ENCODE peak calls at places on chromosomes 3 and 15, in seven cellular contexts. J is GM03348; G is effector CD4-positive, alpha-beta T cell; T is stimulated activated effector memory CD8-positive, alpha-beta T cell treated with anti-CD3 and anti-CD28 coated beads, Interleukin-12 subunit alpha, Interleukin-12 subunit beta, amount 100 ng/mL, for 72 hours; E is C1 segment of cervical spinal cord; H is ELF-1; R is spleen. W is an unnamed sample.

GRCh38 chr3:16132926-16133325 is 41.6 kb upstream of the GALNT15 start:
- DNase-seq in J (peak), G (no peak), T (no peak), E (no peak), H (no peak), R (no peak), W (no peak)

GRCh38 chr3:49745986-49746385 is 22.2 kb upstream of the GMPPB start:
- DNase-seq in J (no peak), G (no peak), T (no peak), E (no peak), H (no peak), R (no peak), W (no peak)

GRCh38 chr3:41073190-41073589 is 126.1 kb upstream of the CTNNB1 start:
- DNase-seq in J (no peak), G (no peak), T (no peak), E (no peak), H (no peak), R (no peak), W (no peak)

GRCh38 chr3:83523470-83524073 is 1435.2 kb upstream of the CADM2 start:
- DNase-seq in J (peak), G (no peak), T (no peak), E (no peak), H (peak), R (no peak), W (no peak)

GRCh38 chr15:88834211-88834812 is 31.1 kb downstream of the ACAN start:
- DNase-seq in J (peak), G (no peak), T (no peak), E (peak), H (peak), R (peak), W (peak)

GRCh38 chr3:49219132-49219531 is 47.7 kb downstream of the KLHDC8B start:
- DNase-seq in J (no peak), G (no peak), T (no peak), E (no peak), H (no peak), R (no peak), W (no peak)

GRCh38 chr15:73244333-73244732 is 124.4 kb downstream of the HCN4 start:
- DNase-seq in J (no peak), G (no peak), T (no peak), E (no peak), H (no peak), R (no peak), W (peak)

GRCh38 chr3:12869025-12869695 is 27.8 kb upstream of the RPL32 start:
- DNase-seq in J (peak), G (no peak), T (peak), E (no peak), H (peak), R (peak), W (peak)

GRCh38 chr3:127450331-127450730 is 140.2 kb downstream of the TPRA1 start:
- DNase-seq in J (no peak), G (no peak), T (no peak), E (no peak), H (no peak), R (peak), W (no peak)

GRCh38 chr15:39232512-39232911 is 348.4 kb upstream of the THBS1 start:
- DNase-seq in J (peak), G (no peak), T (no peak), E (no peak), H (peak), R (no peak), W (no peak)

GRCh38 chr3:29240248-29240647 is 40.6 kb upstream of the RBMS3 start:
- DNase-seq in J (peak), G (no peak), T (no peak), E (no peak), H (no peak), R (no peak), W (no peak)

GRCh38 chr3:50519471-50520089 is 16.1 kb upstream of the CACNA2D2 start:
- DNase-seq in J (peak), G (peak), T (peak), E (no peak), H (peak), R (peak), W (peak)

GRCh38 chr15:66735909-66736305 is 33.9 kb downstream of the SMAD6 start:
- DNase-seq in J (no peak), G (no peak), T (no peak), E (no peak), H (no peak), R (no peak), W (no peak)

GRCh38 chr3:59432676-59433075 is 382.9 kb upstream of the CFAP20DC start:
- DNase-seq in J (peak), G (no peak), T (no peak), E (no peak), H (no peak), R (no peak), W (no peak)

GRCh38 chr3:38519651-38520050 is 23.5 kb downstream of the EXOG start:
- DNase-seq in J (no peak), G (no peak), T (no peak), E (no peak), H (no peak), R (no peak), W (no peak)

GRCh38 chr15:58717357-58717756 is 32.1 kb downstream of the ADAM10 start:
- DNase-seq in J (no peak), G (no peak), T (no peak), E (no peak), H (no peak), R (no peak), W (no peak)

GRCh38 chr15:47157827-47158226 is 559.5 kb upstream of the SEMA6D start:
- DNase-seq in J (no peak), G (no peak), T (no peak), E (no peak), H (no peak), R (no peak), W (no peak)

GRCh38 chr3:186160691-186161243 is 51.9 kb upstream of the ETV5 start:
- DNase-seq in J (no peak), G (no peak), T (no peak), E (no peak), H (peak), R (no peak), W (no peak)

GRCh38 chr3:58167431-58168351 is 43.1 kb downstream of the DNASE1L3 start:
- DNase-seq in J (peak), G (peak), T (peak), E (peak), H (peak), R (no peak), W (no peak)

GRCh38 chr15:31379577-31379976 is 52.9 kb downstream of the KLF13 start:
- DNase-seq in J (no peak), G (no peak), T (no peak), E (no peak), H (no peak), R (no peak), W (no peak)

GRCh38 chr3:178078933-178079332 is 457.3 kb upstream of the KCNMB2 start:
- DNase-seq in J (peak), G (no peak), T (no peak), E (no peak), H (no peak), R (no peak), W (no peak)

GRCh38 chr3:25566358-25566920 is 98.3 kb downstream of the TOP2B start:
- DNase-seq in J (no peak), G (no peak), T (no peak), E (no peak), H (peak), R (no peak), W (no peak)

GRCh38 chr3:38000965-38001455 is 10.4 kb downstream of the VILL start:
- DNase-seq in J (no peak), G (no peak), T (no peak), E (peak), H (no peak), R (peak), W (no peak)

GRCh38 chr3:33331414-33331813 is 54.2 kb downstream of the FBXL2 start:
- DNase-seq in J (no peak), G (no peak), T (no peak), E (no peak), H (no peak), R (no peak), W (no peak)

GRCh38 chr3:43259626-43260025 is 26.7 kb upstream of the SNRK start:
- DNase-seq in J (no peak), G (no peak), T (no peak), E (no peak), H (no peak), R (no peak), W (no peak)

GRCh38 chr15:48046813-48047483 is 73.8 kb upstream of the SLC24A5 start:
- DNase-seq in J (no peak), G (no peak), T (no peak), E (no peak), H (peak), R (no peak), W (no peak)

GRCh38 chr3:186974824-186975281 is 44.5 kb downstream of the ST6GAL1 start:
- DNase-seq in J (no peak), G (no peak), T (no peak), E (no peak), H (no peak), R (no peak), W (no peak)

GRCh38 chr15:59372352-59373211 is at the start of gene MYO1E:
- DNase-seq in J (peak), G (peak), T (peak), E (peak), H (peak), R (peak), W (peak)

GRCh38 chr15:70701891-70702568 is 61.3 kb downstream of the UACA start:
- DNase-seq in J (peak), G (no peak), T (no peak), E (no peak), H (no peak), R (no peak), W (no peak)

GRCh38 chr3:45362161-45362560 is 26.2 kb upstream of the LARS2 start:
- DNase-seq in J (no peak), G (no peak), T (no peak), E (no peak), H (no peak), R (no peak), W (no peak)

GRCh38 chr3:126450744-126451143 is 24.9 kb downstream of the ZXDC start:
- DNase-seq in J (no peak), G (no peak), T (no peak), E (no peak), H (no peak), R (peak), W (no peak)

GRCh38 chr3:160400631-160401150 is 1.2 kb downstream of the SMC4 start:
- DNase-seq in J (peak), G (peak), T (peak), E (no peak), H (peak), R (peak), W (no peak)

GRCh38 chr15:100020181-100020580 is 286.9 kb upstream of the LYSMD4 start:
- DNase-seq in J (no peak), G (no peak), T (no peak), E (no peak), H (peak), R (no peak), W (no peak)